ENCODE peak calls at places on chromosome 10, in ten cellular contexts. A, O, V, B, K, R, U, L, Y and P are unnamed samples.
A peak's percentile ranks its signal among the peaks of the same experiment; 100 is the strongest.

GRCh38 chr10:80357000-80357803 is 621 bp downstream of the DYDC2 start:
- DNase-seq in Y (peak; percentile 30), V (peak; percentile 52), U (no peak), B (no peak), R (no peak), O (peak; percentile 23), A (no peak), K (no peak), L (no peak), P (peak; percentile 12)

GRCh38 chr10:71396714-71397339 is at the start of gene CDH23:
- DNase-seq in U (peak; percentile 36), Y (peak; percentile 76), B (peak; percentile 26), V (no peak), L (peak; percentile 55), K (no peak), R (no peak), A (peak; percentile 10), O (no peak), P (no peak)

GRCh38 chr10:77949167-77949566 is 22.6 kb upstream of the DLG5 start:
- DNase-seq in U (peak; percentile 55), A (peak; percentile 84), L (no peak), O (no peak), K (no peak), V (no peak), Y (no peak), B (no peak), R (no peak), P (peak; percentile 97)

GRCh38 chr10:68073631-68074403 is 1.3 kb downstream of the HERC4 start:
- DNase-seq in B (no peak), U (peak; percentile 63), K (no peak), O (no peak), V (peak; percentile 33), R (no peak), A (no peak), Y (no peak), L (no peak), P (no peak)

GRCh38 chr10:102133373-102134195 is 744 bp downstream of the PPRC1 start:
- DNase-seq in V (peak; percentile 68), U (peak; percentile 91), O (no peak), K (peak; percentile 82), B (peak; percentile 82), Y (peak; percentile 92), L (peak; percentile 74), R (peak; percentile 76), A (peak; percentile 69), P (peak; percentile 84)

GRCh38 chr10:113302062-113302461 is 250.8 kb upstream of the HABP2 start:
- DNase-seq in K (no peak), V (no peak), O (no peak), U (no peak), L (no peak), R (no peak), B (no peak), Y (no peak), A (no peak), P (peak; percentile 57)

GRCh38 chr10:131728829-131729228 is 172.0 kb upstream of the PPP2R2D start:
- DNase-seq in V (no peak), Y (no peak), A (no peak), K (no peak), O (no peak), R (no peak), L (no peak), B (no peak), U (no peak), P (no peak)

GRCh38 chr10:43160067-43160918 is 22.0 kb downstream of the CSGALNACT2 start:
- DNase-seq in R (no peak), B (no peak), U (peak; percentile 68), V (no peak), O (no peak), K (peak; percentile 33), Y (no peak), A (peak; percentile 91), L (no peak), P (peak; percentile 69)

GRCh38 chr10:104391150-104391968 is 37.7 kb downstream of the CFAP58 start:
- DNase-seq in U (no peak), Y (no peak), V (no peak), L (no peak), K (peak; percentile 5), A (peak; percentile 35), B (no peak), R (no peak), O (no peak), P (peak; percentile 68)

GRCh38 chr10:91163269-91163708 is 57.2 kb upstream of the PCGF5 start:
- DNase-seq in R (peak; percentile 87), O (peak; percentile 94), K (peak; percentile 68), L (peak; percentile 65), Y (peak; percentile 80), B (peak; percentile 62), U (peak; percentile 75), A (peak; percentile 59), V (peak; percentile 69), P (no peak)

GRCh38 chr10:62559481-62560206 is 185.5 kb downstream of the ZNF365 start:
- DNase-seq in Y (no peak), B (no peak), R (no peak), V (no peak), A (peak; percentile 62), K (no peak), O (no peak), L (no peak), U (no peak), P (no peak)

GRCh38 chr10:132516771-132517725 is 20.5 kb upstream of the INPP5A start:
- DNase-seq in O (no peak), K (peak; percentile 91), Y (peak; percentile 95), B (peak; percentile 82), R (no peak), U (peak; percentile 97), A (peak; percentile 96), L (peak; percentile 94), V (peak; percentile 73), P (no peak)

DNA sequence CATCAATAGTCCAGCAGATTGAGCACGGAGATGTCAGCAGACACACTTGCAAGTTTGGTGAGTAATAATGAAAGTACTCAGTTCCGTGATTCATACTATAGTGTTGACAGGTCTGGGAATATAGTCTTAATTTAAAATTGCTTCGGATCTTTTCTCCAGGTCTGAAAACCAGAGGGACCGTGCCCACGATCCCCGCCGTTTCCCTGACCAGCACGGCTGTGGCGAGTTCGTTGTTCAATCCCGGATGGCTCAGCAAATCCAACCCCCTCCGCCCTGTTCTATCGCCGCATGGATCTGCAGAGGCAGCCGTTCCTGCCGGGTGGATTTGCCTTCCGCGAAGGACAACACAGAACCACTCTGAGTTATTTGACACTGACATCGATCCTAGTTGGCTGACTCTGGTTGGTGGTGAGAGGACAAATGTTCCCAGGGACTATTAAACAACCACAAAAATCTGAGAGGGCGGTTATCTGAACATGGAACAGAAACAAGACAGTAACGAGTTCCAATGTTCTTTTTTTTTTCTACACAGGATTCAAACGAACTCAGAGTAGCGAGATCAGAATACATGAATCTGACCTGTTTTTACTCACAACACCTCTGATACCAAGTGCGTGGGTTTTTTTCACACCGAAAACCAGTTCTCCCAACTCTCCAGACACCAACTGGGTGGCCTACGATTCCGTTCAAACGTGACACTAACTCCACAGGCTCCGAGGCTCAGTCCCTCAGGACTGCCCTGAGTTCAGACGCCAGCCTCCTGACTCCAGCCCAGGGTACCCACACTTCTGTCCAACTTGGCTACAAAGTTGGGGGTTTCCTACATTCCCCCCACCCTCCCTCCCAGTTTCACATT is 52.7 kb downstream of the RBM17 start:
- DNase-seq in O (no peak), B (no peak), K (peak; percentile 44), L (no peak), U (peak; percentile 69), Y (no peak), R (peak; percentile 81), V (no peak), A (peak; percentile 90), P (no peak)
- H3K27me3 ChIP-seq in O (no peaks in the 10 kb centered on the region), B (no peaks in the 10 kb centered on the region), K (no peaks in the 10 kb centered on the region), L (peaks cover 13% of the 10 kb centered on the region), U (peaks cover 18% of the 10 kb centered on the region), Y (no peaks in the 10 kb centered on the region), R (no peaks in the 10 kb centered on the region), V (no peaks in the 10 kb centered on the region), A (no peaks in the 10 kb centered on the region), P (no peaks in the 10 kb centered on the region)

GRCh38 chr10:96414303-96414702 is 55.5 kb upstream of the OPALIN start:
- DNase-seq in A (no peak), B (no peak), K (no peak), Y (no peak), U (no peak), R (no peak), O (no peak), V (no peak), L (no peak), P (no peak)
- H3K27me3 ChIP-seq in A (peaks cover 3% of the 10 kb centered on the region), B (no peaks in the 10 kb centered on the region), K (no peaks in the 10 kb centered on the region), Y (no peaks in the 10 kb centered on the region), U (peaks cover 51% of the 10 kb centered on the region), R (no peaks in the 10 kb centered on the region), O (no peaks in the 10 kb centered on the region), V (no peaks in the 10 kb centered on the region), L (peaks cover 5% of the 10 kb centered on the region), P (peaks cover 16% of the 10 kb centered on the region)

GRCh38 chr10:93062499-93063216 is 2.1 kb downstream of the CYP26C1 start:
- DNase-seq in R (no peak), L (no peak), Y (no peak), K (no peak), V (peak; percentile 33), O (no peak), A (no peak), U (peak; percentile 80), B (no peak), P (no peak)

GRCh38 chr10:93059975-93060886 is at the start of gene CYP26C1:
- DNase-seq in K (no peak), R (no peak), U (no peak), O (no peak), A (no peak), B (no peak), Y (no peak), V (no peak), L (no peak), P (no peak)

GRCh38 chr10:93061594-93062498 is 1.2 kb downstream of the CYP26C1 start:
- DNase-seq in B (no peak), Y (no peak), L (no peak), V (no peak), O (no peak), R (no peak), A (no peak), U (no peak), K (no peak), P (no peak)

GRCh38 chr10:93060887-93061593 is 442 bp downstream of the CYP26C1 start:
- DNase-seq in Y (no peak), A (no peak), O (no peak), K (no peak), B (no peak), R (no peak), L (no peak), V (no peak), U (no peak), P (no peak)

GRCh38 chr10:93058139-93058538 is 2.5 kb upstream of the CYP26C1 start:
- DNase-seq in B (no peak), O (no peak), K (no peak), V (no peak), L (no peak), U (no peak), A (no peak), Y (no peak), R (no peak), P (no peak)
- H3K27me3 ChIP-seq in B (peaks cover 3% of the 10 kb centered on the region), O (no peaks in the 10 kb centered on the region), K (no peaks in the 10 kb centered on the region), V (peaks cover 9% of the 10 kb centered on the region), L (peaks cover 97% of the 10 kb centered on the region), U (peaks cover 35% of the 10 kb centered on the region), A (peaks cover 18% of the 10 kb centered on the region), Y (no peaks in the 10 kb centered on the region), R (no peaks in the 10 kb centered on the region), P (peaks cover 100% of the 10 kb centered on the region)

DNA sequence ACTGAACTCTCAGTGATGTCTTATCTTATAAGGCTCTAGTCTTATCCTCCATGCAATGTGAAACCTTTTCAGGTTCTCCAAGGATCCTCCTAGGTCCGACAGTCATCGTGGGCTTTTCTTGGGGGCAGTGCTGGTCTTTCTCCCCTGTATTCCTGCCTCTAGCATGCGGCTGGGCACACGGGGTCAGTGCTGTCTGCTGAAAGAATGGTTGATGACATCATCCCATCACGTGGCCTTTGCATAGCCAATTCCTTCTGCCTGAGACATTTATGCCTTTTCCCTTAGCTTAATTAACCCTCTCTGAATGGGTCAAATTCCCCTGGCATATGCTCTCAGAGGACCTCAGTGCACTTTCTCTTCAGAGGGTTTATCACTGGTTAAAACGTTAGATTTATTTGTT is 27.0 kb upstream of the KCNK18 start:
- DNase-seq in B (no peak), R (no peak), O (no peak), L (no peak), A (no peak), Y (no peak), K (no peak), U (no peak), V (no peak), P (no peak)
- H3K27me3 ChIP-seq in B (peaks cover 26% of the 10 kb centered on the region), R (peaks cover 2% of the 10 kb centered on the region), O (peaks cover 37% of the 10 kb centered on the region), L (peaks cover 96% of the 10 kb centered on the region), A (peaks cover 34% of the 10 kb centered on the region), Y (no peaks in the 10 kb centered on the region), K (peaks cover 40% of the 10 kb centered on the region), U (peaks cover 86% of the 10 kb centered on the region), V (peaks cover 13% of the 10 kb centered on the region), P (peaks cover 91% of the 10 kb centered on the region)